ENCODE peak calls at places on chromosomes 11 and 22, in seven cellular contexts. One of them, this sample, is unnamed.
A peak's percentile ranks its signal among the peaks of the same experiment; 100 is the strongest.

GRCh38 chr11:128796275-128796674 is 70.8 kb downstream of the KCNJ1 start:
- DNase-seq in G401: no peak
- DNase-seq in stimulated activated naive B cell treated with anti-CD40 and anti-IgM and Interleukin-4, amounts not matched to agents 10 μg/mL and 1 μg/mL and 100 μg/mL, for 72 hours: no peak
- DNase-seq in foreskin fibroblast: peak; percentile 53
- DNase-seq in stimulated activated CD8-positive, alpha-beta memory T cell treated with anti-CD3 and anti-CD28 coated beads, Interleukin-15, amount 100 ng/mL, for 48 hours: no peak
- DNase-seq in stimulated activated CD4-positive, alpha-beta T cell treated with anti-CD3 and anti-CD28 coated beads, Interleukin-2, amount 100 ng/mL, for 48 hours: no peak
- DNase-seq in anterior cingulate cortex: no peak
- DNase-seq in this sample: no peak

GRCh38 chr11:121326230-121326629 is 33.7 kb downstream of the SC5D start:
- DNase-seq in foreskin fibroblast: no peak
- DNase-seq in anterior cingulate cortex: no peak
- DNase-seq in stimulated activated CD8-positive, alpha-beta memory T cell treated with anti-CD3 and anti-CD28 coated beads, Interleukin-15, amount 100 ng/mL, for 48 hours: no peak
- DNase-seq in stimulated activated CD4-positive, alpha-beta T cell treated with anti-CD3 and anti-CD28 coated beads, Interleukin-2, amount 100 ng/mL, for 48 hours: no peak
- DNase-seq in G401: no peak
- DNase-seq in stimulated activated naive B cell treated with anti-CD40 and anti-IgM and Interleukin-4, amounts not matched to agents 10 μg/mL and 1 μg/mL and 100 μg/mL, for 72 hours: no peak
- DNase-seq in this sample: no peak

GRCh38 chr22:25495286-25495685 is 69.2 kb upstream of the GRK3 start:
- DNase-seq in stimulated activated CD8-positive, alpha-beta memory T cell treated with anti-CD3 and anti-CD28 coated beads, Interleukin-15, amount 100 ng/mL, for 48 hours: no peak
- DNase-seq in stimulated activated naive B cell treated with anti-CD40 and anti-IgM and Interleukin-4, amounts not matched to agents 10 μg/mL and 1 μg/mL and 100 μg/mL, for 72 hours: no peak
- DNase-seq in foreskin fibroblast: peak; percentile 21
- DNase-seq in anterior cingulate cortex: no peak
- DNase-seq in G401: peak; percentile 89
- DNase-seq in stimulated activated CD4-positive, alpha-beta T cell treated with anti-CD3 and anti-CD28 coated beads, Interleukin-2, amount 100 ng/mL, for 48 hours: no peak
- DNase-seq in this sample: no peak

GRCh38 chr22:24106385-24107381 is 74.6 kb upstream of the SUSD2 start:
- DNase-seq in stimulated activated CD8-positive, alpha-beta memory T cell treated with anti-CD3 and anti-CD28 coated beads, Interleukin-15, amount 100 ng/mL, for 48 hours: no peak
- DNase-seq in anterior cingulate cortex: no peak
- DNase-seq in G401: no peak
- DNase-seq in stimulated activated CD4-positive, alpha-beta T cell treated with anti-CD3 and anti-CD28 coated beads, Interleukin-2, amount 100 ng/mL, for 48 hours: no peak
- DNase-seq in foreskin fibroblast: peak; percentile 21
- DNase-seq in stimulated activated naive B cell treated with anti-CD40 and anti-IgM and Interleukin-4, amounts not matched to agents 10 μg/mL and 1 μg/mL and 100 μg/mL, for 72 hours: peak; percentile 11
- DNase-seq in this sample: peak; percentile 15

GRCh38 chr11:33716236-33716635 is 15.6 kb upstream of the C11orf91 start:
- DNase-seq in stimulated activated naive B cell treated with anti-CD40 and anti-IgM and Interleukin-4, amounts not matched to agents 10 μg/mL and 1 μg/mL and 100 μg/mL, for 72 hours: no peak
- DNase-seq in anterior cingulate cortex: no peak
- DNase-seq in G401: peak; percentile 51
- DNase-seq in stimulated activated CD4-positive, alpha-beta T cell treated with anti-CD3 and anti-CD28 coated beads, Interleukin-2, amount 100 ng/mL, for 48 hours: no peak
- DNase-seq in foreskin fibroblast: peak; percentile 58
- DNase-seq in stimulated activated CD8-positive, alpha-beta memory T cell treated with anti-CD3 and anti-CD28 coated beads, Interleukin-15, amount 100 ng/mL, for 48 hours: no peak
- DNase-seq in this sample: no peak

GRCh38 chr22:28793976-28794584 is 6.3 kb downstream of the XBP1 start:
- DNase-seq in anterior cingulate cortex: no peak
- DNase-seq in foreskin fibroblast: no peak
- DNase-seq in stimulated activated CD8-positive, alpha-beta memory T cell treated with anti-CD3 and anti-CD28 coated beads, Interleukin-15, amount 100 ng/mL, for 48 hours: no peak
- DNase-seq in G401: no peak
- DNase-seq in stimulated activated naive B cell treated with anti-CD40 and anti-IgM and Interleukin-4, amounts not matched to agents 10 μg/mL and 1 μg/mL and 100 μg/mL, for 72 hours: no peak
- DNase-seq in stimulated activated CD4-positive, alpha-beta T cell treated with anti-CD3 and anti-CD28 coated beads, Interleukin-2, amount 100 ng/mL, for 48 hours: no peak
- DNase-seq in this sample: no peak

GRCh38 chr11:67265633-67266423 is 445 bp upstream of the GRK2 start:
- DNase-seq in foreskin fibroblast: peak; percentile 85
- DNase-seq in stimulated activated CD4-positive, alpha-beta T cell treated with anti-CD3 and anti-CD28 coated beads, Interleukin-2, amount 100 ng/mL, for 48 hours: peak; percentile 68
- DNase-seq in stimulated activated CD8-positive, alpha-beta memory T cell treated with anti-CD3 and anti-CD28 coated beads, Interleukin-15, amount 100 ng/mL, for 48 hours: peak; percentile 65
- DNase-seq in stimulated activated naive B cell treated with anti-CD40 and anti-IgM and Interleukin-4, amounts not matched to agents 10 μg/mL and 1 μg/mL and 100 μg/mL, for 72 hours: peak; percentile 67
- DNase-seq in G401: peak; percentile 62
- DNase-seq in anterior cingulate cortex: peak; percentile 68
- DNase-seq in this sample: peak; percentile 68

GRCh38 chr11:99934008-99934407 is 753.1 kb upstream of the ARHGAP42 start:
- DNase-seq in stimulated activated CD8-positive, alpha-beta memory T cell treated with anti-CD3 and anti-CD28 coated beads, Interleukin-15, amount 100 ng/mL, for 48 hours: no peak
- DNase-seq in anterior cingulate cortex: no peak
- DNase-seq in stimulated activated CD4-positive, alpha-beta T cell treated with anti-CD3 and anti-CD28 coated beads, Interleukin-2, amount 100 ng/mL, for 48 hours: no peak
- DNase-seq in G401: no peak
- DNase-seq in foreskin fibroblast: peak; percentile 0
- DNase-seq in stimulated activated naive B cell treated with anti-CD40 and anti-IgM and Interleukin-4, amounts not matched to agents 10 μg/mL and 1 μg/mL and 100 μg/mL, for 72 hours: no peak
- DNase-seq in this sample: no peak

GRCh38 chr11:33160587-33160986 is 693 bp downstream of the CSTF3 start:
- DNase-seq in anterior cingulate cortex: no peak
- DNase-seq in stimulated activated naive B cell treated with anti-CD40 and anti-IgM and Interleukin-4, amounts not matched to agents 10 μg/mL and 1 μg/mL and 100 μg/mL, for 72 hours: no peak
- DNase-seq in foreskin fibroblast: no peak
- DNase-seq in stimulated activated CD4-positive, alpha-beta T cell treated with anti-CD3 and anti-CD28 coated beads, Interleukin-2, amount 100 ng/mL, for 48 hours: no peak
- DNase-seq in stimulated activated CD8-positive, alpha-beta memory T cell treated with anti-CD3 and anti-CD28 coated beads, Interleukin-15, amount 100 ng/mL, for 48 hours: no peak
- DNase-seq in G401: no peak
- DNase-seq in this sample: no peak

GRCh38 chr11:33172345-33172744 is 11.1 kb upstream of the CSTF3 start:
- DNase-seq in stimulated activated naive B cell treated with anti-CD40 and anti-IgM and Interleukin-4, amounts not matched to agents 10 μg/mL and 1 μg/mL and 100 μg/mL, for 72 hours: no peak
- DNase-seq in stimulated activated CD4-positive, alpha-beta T cell treated with anti-CD3 and anti-CD28 coated beads, Interleukin-2, amount 100 ng/mL, for 48 hours: no peak
- DNase-seq in G401: no peak
- DNase-seq in anterior cingulate cortex: no peak
- DNase-seq in foreskin fibroblast: no peak
- DNase-seq in stimulated activated CD8-positive, alpha-beta memory T cell treated with anti-CD3 and anti-CD28 coated beads, Interleukin-15, amount 100 ng/mL, for 48 hours: no peak
- DNase-seq in this sample: no peak

GRCh38 chr11:69869311-69869939 is 50.2 kb upstream of the FGF3 start:
- DNase-seq in stimulated activated CD8-positive, alpha-beta memory T cell treated with anti-CD3 and anti-CD28 coated beads, Interleukin-15, amount 100 ng/mL, for 48 hours: no peak
- DNase-seq in stimulated activated naive B cell treated with anti-CD40 and anti-IgM and Interleukin-4, amounts not matched to agents 10 μg/mL and 1 μg/mL and 100 μg/mL, for 72 hours: no peak
- DNase-seq in foreskin fibroblast: no peak
- DNase-seq in G401: no peak
- DNase-seq in stimulated activated CD4-positive, alpha-beta T cell treated with anti-CD3 and anti-CD28 coated beads, Interleukin-2, amount 100 ng/mL, for 48 hours: no peak
- DNase-seq in anterior cingulate cortex: no peak
- DNase-seq in this sample: no peak

GRCh38 chr22:40499187-40499753 is 128.9 kb downstream of the SGSM3 start:
- DNase-seq in stimulated activated naive B cell treated with anti-CD40 and anti-IgM and Interleukin-4, amounts not matched to agents 10 μg/mL and 1 μg/mL and 100 μg/mL, for 72 hours: no peak
- DNase-seq in stimulated activated CD8-positive, alpha-beta memory T cell treated with anti-CD3 and anti-CD28 coated beads, Interleukin-15, amount 100 ng/mL, for 48 hours: no peak
- DNase-seq in foreskin fibroblast: peak; percentile 95
- DNase-seq in stimulated activated CD4-positive, alpha-beta T cell treated with anti-CD3 and anti-CD28 coated beads, Interleukin-2, amount 100 ng/mL, for 48 hours: no peak
- DNase-seq in anterior cingulate cortex: no peak
- DNase-seq in G401: no peak
- DNase-seq in this sample: no peak

GRCh38 chr11:14378171-14378570 is 19.2 kb upstream of the RRAS2 start:
- DNase-seq in anterior cingulate cortex: no peak
- DNase-seq in foreskin fibroblast: no peak
- DNase-seq in stimulated activated naive B cell treated with anti-CD40 and anti-IgM and Interleukin-4, amounts not matched to agents 10 μg/mL and 1 μg/mL and 100 μg/mL, for 72 hours: no peak
- DNase-seq in stimulated activated CD4-positive, alpha-beta T cell treated with anti-CD3 and anti-CD28 coated beads, Interleukin-2, amount 100 ng/mL, for 48 hours: no peak
- DNase-seq in G401: no peak
- DNase-seq in stimulated activated CD8-positive, alpha-beta memory T cell treated with anti-CD3 and anti-CD28 coated beads, Interleukin-15, amount 100 ng/mL, for 48 hours: no peak
- DNase-seq in this sample: no peak

GRCh38 chr11:68550485-68550817 is 89.9 kb downstream of the PPP6R3 start:
- DNase-seq in foreskin fibroblast: no peak
- DNase-seq in G401: no peak
- DNase-seq in stimulated activated CD8-positive, alpha-beta memory T cell treated with anti-CD3 and anti-CD28 coated beads, Interleukin-15, amount 100 ng/mL, for 48 hours: no peak
- DNase-seq in anterior cingulate cortex: no peak
- DNase-seq in stimulated activated naive B cell treated with anti-CD40 and anti-IgM and Interleukin-4, amounts not matched to agents 10 μg/mL and 1 μg/mL and 100 μg/mL, for 72 hours: no peak
- DNase-seq in stimulated activated CD4-positive, alpha-beta T cell treated with anti-CD3 and anti-CD28 coated beads, Interleukin-2, amount 100 ng/mL, for 48 hours: no peak
- DNase-seq in this sample: no peak

GRCh38 chr22:22397875-22398524 is 110.5 kb downstream of the ZNF280B start:
- DNase-seq in stimulated activated naive B cell treated with anti-CD40 and anti-IgM and Interleukin-4, amounts not matched to agents 10 μg/mL and 1 μg/mL and 100 μg/mL, for 72 hours: no peak
- DNase-seq in anterior cingulate cortex: no peak
- DNase-seq in foreskin fibroblast: no peak
- DNase-seq in stimulated activated CD8-positive, alpha-beta memory T cell treated with anti-CD3 and anti-CD28 coated beads, Interleukin-15, amount 100 ng/mL, for 48 hours: no peak
- DNase-seq in stimulated activated CD4-positive, alpha-beta T cell treated with anti-CD3 and anti-CD28 coated beads, Interleukin-2, amount 100 ng/mL, for 48 hours: no peak
- DNase-seq in G401: no peak
- DNase-seq in this sample: no peak

GRCh38 chr11:111633756-111634362 is 31.6 kb downstream of the SIK2 start:
- DNase-seq in G401: peak; percentile 22
- DNase-seq in foreskin fibroblast: peak; percentile 61
- DNase-seq in stimulated activated CD4-positive, alpha-beta T cell treated with anti-CD3 and anti-CD28 coated beads, Interleukin-2, amount 100 ng/mL, for 48 hours: no peak
- DNase-seq in stimulated activated naive B cell treated with anti-CD40 and anti-IgM and Interleukin-4, amounts not matched to agents 10 μg/mL and 1 μg/mL and 100 μg/mL, for 72 hours: no peak
- DNase-seq in anterior cingulate cortex: no peak
- DNase-seq in stimulated activated CD8-positive, alpha-beta memory T cell treated with anti-CD3 and anti-CD28 coated beads, Interleukin-15, amount 100 ng/mL, for 48 hours: no peak
- DNase-seq in this sample: no peak

GRCh38 chr22:44443641-44444235 is 54.3 kb downstream of the RTL6 start:
- DNase-seq in stimulated activated CD4-positive, alpha-beta T cell treated with anti-CD3 and anti-CD28 coated beads, Interleukin-2, amount 100 ng/mL, for 48 hours: no peak
- DNase-seq in stimulated activated CD8-positive, alpha-beta memory T cell treated with anti-CD3 and anti-CD28 coated beads, Interleukin-15, amount 100 ng/mL, for 48 hours: no peak
- DNase-seq in stimulated activated naive B cell treated with anti-CD40 and anti-IgM and Interleukin-4, amounts not matched to agents 10 μg/mL and 1 μg/mL and 100 μg/mL, for 72 hours: no peak
- DNase-seq in anterior cingulate cortex: no peak
- DNase-seq in G401: no peak
- DNase-seq in foreskin fibroblast: no peak
- DNase-seq in this sample: no peak

GRCh38 chr22:23068832-23069385 is 1.4 kb upstream of the GNAZ start:
- DNase-seq in anterior cingulate cortex: no peak
- DNase-seq in stimulated activated CD8-positive, alpha-beta memory T cell treated with anti-CD3 and anti-CD28 coated beads, Interleukin-15, amount 100 ng/mL, for 48 hours: no peak
- DNase-seq in stimulated activated CD4-positive, alpha-beta T cell treated with anti-CD3 and anti-CD28 coated beads, Interleukin-2, amount 100 ng/mL, for 48 hours: no peak
- DNase-seq in stimulated activated naive B cell treated with anti-CD40 and anti-IgM and Interleukin-4, amounts not matched to agents 10 μg/mL and 1 μg/mL and 100 μg/mL, for 72 hours: no peak
- DNase-seq in foreskin fibroblast: no peak
- DNase-seq in G401: no peak
- DNase-seq in this sample: no peak

GRCh38 chr11:44235765-44236201 is 74.2 kb downstream of the ALX4 start:
- DNase-seq in stimulated activated naive B cell treated with anti-CD40 and anti-IgM and Interleukin-4, amounts not matched to agents 10 μg/mL and 1 μg/mL and 100 μg/mL, for 72 hours: no peak
- DNase-seq in stimulated activated CD4-positive, alpha-beta T cell treated with anti-CD3 and anti-CD28 coated beads, Interleukin-2, amount 100 ng/mL, for 48 hours: no peak
- DNase-seq in stimulated activated CD8-positive, alpha-beta memory T cell treated with anti-CD3 and anti-CD28 coated beads, Interleukin-15, amount 100 ng/mL, for 48 hours: no peak
- DNase-seq in foreskin fibroblast: no peak
- DNase-seq in G401: no peak
- DNase-seq in anterior cingulate cortex: no peak
- DNase-seq in this sample: no peak

GRCh38 chr11:72230764-72231365 is 6.3 kb downstream of the INPPL1 start:
- DNase-seq in stimulated activated CD8-positive, alpha-beta memory T cell treated with anti-CD3 and anti-CD28 coated beads, Interleukin-15, amount 100 ng/mL, for 48 hours: no peak
- DNase-seq in stimulated activated CD4-positive, alpha-beta T cell treated with anti-CD3 and anti-CD28 coated beads, Interleukin-2, amount 100 ng/mL, for 48 hours: no peak
- DNase-seq in G401: no peak
- DNase-seq in foreskin fibroblast: no peak
- DNase-seq in stimulated activated naive B cell treated with anti-CD40 and anti-IgM and Interleukin-4, amounts not matched to agents 10 μg/mL and 1 μg/mL and 100 μg/mL, for 72 hours: no peak
- DNase-seq in anterior cingulate cortex: no peak
- DNase-seq in this sample: no peak

GRCh38 chr11:115674831-115675230 is 170.6 kb upstream of the CADM1 start:
- DNase-seq in foreskin fibroblast: no peak
- DNase-seq in stimulated activated CD4-positive, alpha-beta T cell treated with anti-CD3 and anti-CD28 coated beads, Interleukin-2, amount 100 ng/mL, for 48 hours: no peak
- DNase-seq in anterior cingulate cortex: no peak
- DNase-seq in stimulated activated naive B cell treated with anti-CD40 and anti-IgM and Interleukin-4, amounts not matched to agents 10 μg/mL and 1 μg/mL and 100 μg/mL, for 72 hours: no peak
- DNase-seq in G401: no peak
- DNase-seq in stimulated activated CD8-positive, alpha-beta memory T cell treated with anti-CD3 and anti-CD28 coated beads, Interleukin-15, amount 100 ng/mL, for 48 hours: no peak
- DNase-seq in this sample: no peak

GRCh38 chr11:62116458-62116857 is 7.4 kb upstream of the INCENP start:
- DNase-seq in foreskin fibroblast: no peak
- DNase-seq in G401: no peak
- DNase-seq in stimulated activated CD8-positive, alpha-beta memory T cell treated with anti-CD3 and anti-CD28 coated beads, Interleukin-15, amount 100 ng/mL, for 48 hours: no peak
- DNase-seq in stimulated activated naive B cell treated with anti-CD40 and anti-IgM and Interleukin-4, amounts not matched to agents 10 μg/mL and 1 μg/mL and 100 μg/mL, for 72 hours: no peak
- DNase-seq in anterior cingulate cortex: no peak
- DNase-seq in stimulated activated CD4-positive, alpha-beta T cell treated with anti-CD3 and anti-CD28 coated beads, Interleukin-2, amount 100 ng/mL, for 48 hours: no peak
- DNase-seq in this sample: no peak

GRCh38 chr11:28146123-28146751 is 38.0 kb downstream of the METTL15 start:
- DNase-seq in G401: no peak
- DNase-seq in stimulated activated naive B cell treated with anti-CD40 and anti-IgM and Interleukin-4, amounts not matched to agents 10 μg/mL and 1 μg/mL and 100 μg/mL, for 72 hours: no peak
- DNase-seq in stimulated activated CD4-positive, alpha-beta T cell treated with anti-CD3 and anti-CD28 coated beads, Interleukin-2, amount 100 ng/mL, for 48 hours: no peak
- DNase-seq in stimulated activated CD8-positive, alpha-beta memory T cell treated with anti-CD3 and anti-CD28 coated beads, Interleukin-15, amount 100 ng/mL, for 48 hours: no peak
- DNase-seq in anterior cingulate cortex: no peak
- DNase-seq in foreskin fibroblast: peak; percentile 90
- DNase-seq in this sample: no peak

GRCh38 chr11:111918390-111919256 is at the start of gene C11orf52:
- DNase-seq in anterior cingulate cortex: no peak
- DNase-seq in stimulated activated naive B cell treated with anti-CD40 and anti-IgM and Interleukin-4, amounts not matched to agents 10 μg/mL and 1 μg/mL and 100 μg/mL, for 72 hours: no peak
- DNase-seq in stimulated activated CD4-positive, alpha-beta T cell treated with anti-CD3 and anti-CD28 coated beads, Interleukin-2, amount 100 ng/mL, for 48 hours: no peak
- DNase-seq in G401: peak; percentile 58
- DNase-seq in stimulated activated CD8-positive, alpha-beta memory T cell treated with anti-CD3 and anti-CD28 coated beads, Interleukin-15, amount 100 ng/mL, for 48 hours: no peak
- DNase-seq in foreskin fibroblast: peak; percentile 59
- DNase-seq in this sample: no peak

GRCh38 chr11:44923080-44923479 is 27.6 kb downstream of the TP53I11 start:
- DNase-seq in G401: no peak
- DNase-seq in stimulated activated CD8-positive, alpha-beta memory T cell treated with anti-CD3 and anti-CD28 coated beads, Interleukin-15, amount 100 ng/mL, for 48 hours: no peak
- DNase-seq in stimulated activated naive B cell treated with anti-CD40 and anti-IgM and Interleukin-4, amounts not matched to agents 10 μg/mL and 1 μg/mL and 100 μg/mL, for 72 hours: no peak
- DNase-seq in foreskin fibroblast: no peak
- DNase-seq in stimulated activated CD4-positive, alpha-beta T cell treated with anti-CD3 and anti-CD28 coated beads, Interleukin-2, amount 100 ng/mL, for 48 hours: no peak
- DNase-seq in anterior cingulate cortex: no peak
- DNase-seq in this sample: no peak

GRCh38 chr11:116424615-116425261 is 348.0 kb downstream of the BUD13 start:
- DNase-seq in stimulated activated CD8-positive, alpha-beta memory T cell treated with anti-CD3 and anti-CD28 coated beads, Interleukin-15, amount 100 ng/mL, for 48 hours: no peak
- DNase-seq in G401: no peak
- DNase-seq in anterior cingulate cortex: no peak
- DNase-seq in stimulated activated naive B cell treated with anti-CD40 and anti-IgM and Interleukin-4, amounts not matched to agents 10 μg/mL and 1 μg/mL and 100 μg/mL, for 72 hours: no peak
- DNase-seq in stimulated activated CD4-positive, alpha-beta T cell treated with anti-CD3 and anti-CD28 coated beads, Interleukin-2, amount 100 ng/mL, for 48 hours: no peak
- DNase-seq in foreskin fibroblast: no peak
- DNase-seq in this sample: no peak

GRCh38 chr11:103528596-103528995 is 419.4 kb downstream of the DYNC2H1 start:
- DNase-seq in stimulated activated CD4-positive, alpha-beta T cell treated with anti-CD3 and anti-CD28 coated beads, Interleukin-2, amount 100 ng/mL, for 48 hours: no peak
- DNase-seq in foreskin fibroblast: peak; percentile 28
- DNase-seq in stimulated activated CD8-positive, alpha-beta memory T cell treated with anti-CD3 and anti-CD28 coated beads, Interleukin-15, amount 100 ng/mL, for 48 hours: no peak
- DNase-seq in stimulated activated naive B cell treated with anti-CD40 and anti-IgM and Interleukin-4, amounts not matched to agents 10 μg/mL and 1 μg/mL and 100 μg/mL, for 72 hours: no peak
- DNase-seq in anterior cingulate cortex: no peak
- DNase-seq in G401: no peak
- DNase-seq in this sample: no peak

GRCh38 chr22:49400866-49401598 is 426.6 kb downstream of the BRD1 start:
- DNase-seq in foreskin fibroblast: no peak
- DNase-seq in anterior cingulate cortex: no peak
- DNase-seq in stimulated activated CD4-positive, alpha-beta T cell treated with anti-CD3 and anti-CD28 coated beads, Interleukin-2, amount 100 ng/mL, for 48 hours: no peak
- DNase-seq in stimulated activated naive B cell treated with anti-CD40 and anti-IgM and Interleukin-4, amounts not matched to agents 10 μg/mL and 1 μg/mL and 100 μg/mL, for 72 hours: no peak
- DNase-seq in stimulated activated CD8-positive, alpha-beta memory T cell treated with anti-CD3 and anti-CD28 coated beads, Interleukin-15, amount 100 ng/mL, for 48 hours: no peak
- DNase-seq in G401: no peak
- DNase-seq in this sample: no peak

GRCh38 chr11:61682093-61682732 is 2.0 kb downstream of the DAGLA start:
- DNase-seq in anterior cingulate cortex: no peak
- DNase-seq in stimulated activated CD8-positive, alpha-beta memory T cell treated with anti-CD3 and anti-CD28 coated beads, Interleukin-15, amount 100 ng/mL, for 48 hours: no peak
- DNase-seq in G401: no peak
- DNase-seq in foreskin fibroblast: peak; percentile 63
- DNase-seq in stimulated activated naive B cell treated with anti-CD40 and anti-IgM and Interleukin-4, amounts not matched to agents 10 μg/mL and 1 μg/mL and 100 μg/mL, for 72 hours: no peak
- DNase-seq in stimulated activated CD4-positive, alpha-beta T cell treated with anti-CD3 and anti-CD28 coated beads, Interleukin-2, amount 100 ng/mL, for 48 hours: no peak
- DNase-seq in this sample: no peak

GRCh38 chr11:11306855-11307254 is 46.2 kb downstream of the CSNK2A3 start:
- DNase-seq in anterior cingulate cortex: no peak
- DNase-seq in stimulated activated CD4-positive, alpha-beta T cell treated with anti-CD3 and anti-CD28 coated beads, Interleukin-2, amount 100 ng/mL, for 48 hours: no peak
- DNase-seq in G401: no peak
- DNase-seq in stimulated activated naive B cell treated with anti-CD40 and anti-IgM and Interleukin-4, amounts not matched to agents 10 μg/mL and 1 μg/mL and 100 μg/mL, for 72 hours: no peak
- DNase-seq in foreskin fibroblast: no peak
- DNase-seq in stimulated activated CD8-positive, alpha-beta memory T cell treated with anti-CD3 and anti-CD28 coated beads, Interleukin-15, amount 100 ng/mL, for 48 hours: no peak
- DNase-seq in this sample: no peak

GRCh38 chr11:75241906-75242644 is 1.5 kb downstream of the TPBGL start:
- DNase-seq in foreskin fibroblast: no peak
- DNase-seq in stimulated activated CD8-positive, alpha-beta memory T cell treated with anti-CD3 and anti-CD28 coated beads, Interleukin-15, amount 100 ng/mL, for 48 hours: no peak
- DNase-seq in stimulated activated naive B cell treated with anti-CD40 and anti-IgM and Interleukin-4, amounts not matched to agents 10 μg/mL and 1 μg/mL and 100 μg/mL, for 72 hours: no peak
- DNase-seq in stimulated activated CD4-positive, alpha-beta T cell treated with anti-CD3 and anti-CD28 coated beads, Interleukin-2, amount 100 ng/mL, for 48 hours: no peak
- DNase-seq in anterior cingulate cortex: no peak
- DNase-seq in G401: no peak
- DNase-seq in this sample: no peak

GRCh38 chr22:19680287-19680881 is 33.9 kb upstream of the SEPTIN5 start:
- DNase-seq in foreskin fibroblast: no peak
- DNase-seq in stimulated activated CD8-positive, alpha-beta memory T cell treated with anti-CD3 and anti-CD28 coated beads, Interleukin-15, amount 100 ng/mL, for 48 hours: no peak
- DNase-seq in stimulated activated naive B cell treated with anti-CD40 and anti-IgM and Interleukin-4, amounts not matched to agents 10 μg/mL and 1 μg/mL and 100 μg/mL, for 72 hours: no peak
- DNase-seq in G401: no peak
- DNase-seq in anterior cingulate cortex: no peak
- DNase-seq in stimulated activated CD4-positive, alpha-beta T cell treated with anti-CD3 and anti-CD28 coated beads, Interleukin-2, amount 100 ng/mL, for 48 hours: no peak
- DNase-seq in this sample: no peak

GRCh38 chr22:27378994-27379393 is 422.6 kb downstream of the MN1 start:
- DNase-seq in stimulated activated CD4-positive, alpha-beta T cell treated with anti-CD3 and anti-CD28 coated beads, Interleukin-2, amount 100 ng/mL, for 48 hours: no peak
- DNase-seq in stimulated activated naive B cell treated with anti-CD40 and anti-IgM and Interleukin-4, amounts not matched to agents 10 μg/mL and 1 μg/mL and 100 μg/mL, for 72 hours: no peak
- DNase-seq in foreskin fibroblast: no peak
- DNase-seq in anterior cingulate cortex: no peak
- DNase-seq in G401: no peak
- DNase-seq in stimulated activated CD8-positive, alpha-beta memory T cell treated with anti-CD3 and anti-CD28 coated beads, Interleukin-15, amount 100 ng/mL, for 48 hours: no peak
- DNase-seq in this sample: no peak

GRCh38 chr11:27470166-27470565 is 2.4 kb downstream of the LGR4 start:
- DNase-seq in stimulated activated CD8-positive, alpha-beta memory T cell treated with anti-CD3 and anti-CD28 coated beads, Interleukin-15, amount 100 ng/mL, for 48 hours: no peak
- DNase-seq in G401: no peak
- DNase-seq in stimulated activated CD4-positive, alpha-beta T cell treated with anti-CD3 and anti-CD28 coated beads, Interleukin-2, amount 100 ng/mL, for 48 hours: no peak
- DNase-seq in anterior cingulate cortex: no peak
- DNase-seq in stimulated activated naive B cell treated with anti-CD40 and anti-IgM and Interleukin-4, amounts not matched to agents 10 μg/mL and 1 μg/mL and 100 μg/mL, for 72 hours: no peak
- DNase-seq in foreskin fibroblast: no peak
- DNase-seq in this sample: no peak

GRCh38 chr11:116162541-116163230 is 610.1 kb downstream of the BUD13 start:
- DNase-seq in anterior cingulate cortex: peak; percentile 12
- DNase-seq in foreskin fibroblast: no peak
- DNase-seq in stimulated activated CD4-positive, alpha-beta T cell treated with anti-CD3 and anti-CD28 coated beads, Interleukin-2, amount 100 ng/mL, for 48 hours: no peak
- DNase-seq in stimulated activated naive B cell treated with anti-CD40 and anti-IgM and Interleukin-4, amounts not matched to agents 10 μg/mL and 1 μg/mL and 100 μg/mL, for 72 hours: no peak
- DNase-seq in stimulated activated CD8-positive, alpha-beta memory T cell treated with anti-CD3 and anti-CD28 coated beads, Interleukin-15, amount 100 ng/mL, for 48 hours: no peak
- DNase-seq in G401: no peak
- DNase-seq in this sample: no peak

GRCh38 chr11:94838027-94838610 is 70.0 kb downstream of the AMOTL1 start:
- DNase-seq in stimulated activated CD4-positive, alpha-beta T cell treated with anti-CD3 and anti-CD28 coated beads, Interleukin-2, amount 100 ng/mL, for 48 hours: no peak
- DNase-seq in anterior cingulate cortex: no peak
- DNase-seq in G401: no peak
- DNase-seq in stimulated activated CD8-positive, alpha-beta memory T cell treated with anti-CD3 and anti-CD28 coated beads, Interleukin-15, amount 100 ng/mL, for 48 hours: no peak
- DNase-seq in stimulated activated naive B cell treated with anti-CD40 and anti-IgM and Interleukin-4, amounts not matched to agents 10 μg/mL and 1 μg/mL and 100 μg/mL, for 72 hours: no peak
- DNase-seq in foreskin fibroblast: no peak
- DNase-seq in this sample: no peak

GRCh38 chr11:4643084-4643483 is 698 bp upstream of the OR51E1 start:
- DNase-seq in stimulated activated naive B cell treated with anti-CD40 and anti-IgM and Interleukin-4, amounts not matched to agents 10 μg/mL and 1 μg/mL and 100 μg/mL, for 72 hours: no peak
- DNase-seq in anterior cingulate cortex: no peak
- DNase-seq in stimulated activated CD8-positive, alpha-beta memory T cell treated with anti-CD3 and anti-CD28 coated beads, Interleukin-15, amount 100 ng/mL, for 48 hours: no peak
- DNase-seq in G401: no peak
- DNase-seq in foreskin fibroblast: no peak
- DNase-seq in stimulated activated CD4-positive, alpha-beta T cell treated with anti-CD3 and anti-CD28 coated beads, Interleukin-2, amount 100 ng/mL, for 48 hours: no peak
- DNase-seq in this sample: no peak

This sample was measured in stimulated activated naive CD4-positive, alpha-beta T cell.